ENCODE peak calls at places on chromosomes 11 and 22, in five cellular contexts. I is PC-3, J is ovary, O is spleen, P is kidney. C is an unnamed sample. For H3K4me1, the result is how much of the 10 kb centered on the place peaks cover.

GRCh38 chr11:13152736-13153541 is 124.7 kb upstream of the BMAL1 start:
- DNase-seq in I (peak), J (no peak), O (no peak), P (no peak), C (no peak)

GRCh38 chr11:63520606-63521170 is 14.8 kb downstream of the LGALS12 start:
- DNase-seq in I (peak), J (no peak), O (no peak), P (no peak), C (no peak)

GRCh38 chr11:27204527-27204926 is 158.5 kb downstream of the CCDC34 start:
- DNase-seq in I (peak), J (no peak), O (no peak), P (no peak), C (no peak)

GRCh38 chr11:130873766-130874165 is 42.5 kb downstream of the SNX19 start:
- DNase-seq in I (peak), J (no peak), O (no peak), P (no peak), C (no peak)

GRCh38 chr11:27574342-27574741 is 67.8 kb upstream of the LIN7C start:
- DNase-seq in I (no peak), J (no peak), O (no peak), P (no peak), C (no peak)

GRCh38 chr11:122229611-122230386 is 113.8 kb upstream of the BLID start:
- DNase-seq in I (no peak), J (no peak), O (no peak), P (no peak), C (no peak)

GRCh38 chr11:77619576-77620198 is 17.9 kb downstream of the CLNS1A start:
- DNase-seq in I (peak), J (no peak), O (no peak), P (no peak), C (no peak)

GRCh38 chr11:44199816-44200215 is 104.3 kb downstream of the EXT2 start:
- DNase-seq in I (no peak), J (no peak), O (no peak), P (no peak), C (no peak)

GRCh38 chr22:26580240-26580962 is 9.5 kb downstream of the TPST2 start:
- DNase-seq in I (no peak), J (no peak), O (peak), P (no peak), C (no peak)

GRCh38 chr11:100684101-100685065 is 2.7 kb upstream of the ARHGAP42 start:
- DNase-seq in I (peak), J (no peak), O (no peak), P (no peak), C (no peak)

GRCh38 chr11:132962026-132962425 is 570.3 kb downstream of the OPCML start:
- DNase-seq in I (no peak), J (no peak), O (no peak), P (no peak), C (no peak)

GRCh38 chr22:27462190-27462589 is 339.4 kb downstream of the MN1 start:
- DNase-seq in I (no peak), J (no peak), O (no peak), P (no peak), C (no peak)

GRCh38 chr11:27423125-27423524 is 49.5 kb downstream of the LGR4 start:
- DNase-seq in I (no peak), J (peak), O (no peak), P (peak), C (no peak)

GRCh38 chr11:112931686-112932085 is 29.5 kb upstream of the NCAM1 start:
- DNase-seq in I (no peak), J (no peak), O (no peak), P (no peak), C (no peak)
- TF ChIP-seq CTCF in I (no peak), J (no peak), O (no peak), P (no peak), C (no peak)

GRCh38 chr11:45347343-45347742 is 61.2 kb upstream of the SYT13 start:
- DNase-seq in I (no peak), J (no peak), O (no peak), P (no peak), C (no peak)

GRCh38 chr11:45343988-45344387 is 57.8 kb upstream of the SYT13 start:
- DNase-seq in I (no peak), J (no peak), O (no peak), P (no peak), C (no peak)

GRCh38 chr11:45348729-45349128 is 62.6 kb upstream of the SYT13 start:
- DNase-seq in I (no peak), J (no peak), O (no peak), P (no peak), C (no peak)
- H3K4me3 ChIP-seq in I (no peak), J (no peak), O (no peak), P (no peak), C (no peak)

DNA sequence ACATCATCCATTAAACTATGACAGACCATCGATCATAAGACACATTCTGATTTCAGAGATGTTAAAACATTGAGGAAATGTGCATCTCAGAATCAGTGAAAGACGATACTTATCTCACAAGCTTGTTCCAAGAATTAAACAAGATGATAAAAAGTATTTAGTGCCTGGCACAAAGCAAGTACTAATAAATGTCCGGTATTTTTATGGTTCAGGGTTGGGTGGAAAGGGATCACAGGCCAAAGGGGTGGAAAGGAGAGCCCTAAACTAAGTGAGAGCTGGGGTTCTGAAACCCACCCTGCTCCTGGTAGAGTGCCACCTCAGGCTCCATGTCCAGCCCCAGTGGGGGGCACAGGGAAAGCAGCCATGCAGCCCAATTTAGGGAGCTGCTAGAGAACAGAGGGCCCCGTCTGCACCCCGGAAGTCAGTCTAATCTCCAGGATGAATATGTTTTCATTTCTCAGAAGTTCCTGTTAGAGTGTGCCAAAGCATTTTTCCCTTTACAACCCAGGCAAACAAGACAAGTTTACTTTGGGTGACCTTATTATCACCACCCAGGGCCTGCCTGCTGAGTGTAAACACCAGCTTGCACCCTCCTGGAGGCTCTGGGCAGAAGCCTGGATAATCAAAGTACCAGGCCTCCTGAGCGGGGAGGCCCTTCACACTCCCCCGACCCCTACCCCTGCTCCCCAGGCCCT is 3.8 kb upstream of the CREB3L1 start:
- DNase-seq in I (peak), J (no peak), O (peak), P (no peak), C (no peak)
- H3K4me1 ChIP-seq in I (under half), J (under half), O (under half), P (under half), C (under half)

DNA sequence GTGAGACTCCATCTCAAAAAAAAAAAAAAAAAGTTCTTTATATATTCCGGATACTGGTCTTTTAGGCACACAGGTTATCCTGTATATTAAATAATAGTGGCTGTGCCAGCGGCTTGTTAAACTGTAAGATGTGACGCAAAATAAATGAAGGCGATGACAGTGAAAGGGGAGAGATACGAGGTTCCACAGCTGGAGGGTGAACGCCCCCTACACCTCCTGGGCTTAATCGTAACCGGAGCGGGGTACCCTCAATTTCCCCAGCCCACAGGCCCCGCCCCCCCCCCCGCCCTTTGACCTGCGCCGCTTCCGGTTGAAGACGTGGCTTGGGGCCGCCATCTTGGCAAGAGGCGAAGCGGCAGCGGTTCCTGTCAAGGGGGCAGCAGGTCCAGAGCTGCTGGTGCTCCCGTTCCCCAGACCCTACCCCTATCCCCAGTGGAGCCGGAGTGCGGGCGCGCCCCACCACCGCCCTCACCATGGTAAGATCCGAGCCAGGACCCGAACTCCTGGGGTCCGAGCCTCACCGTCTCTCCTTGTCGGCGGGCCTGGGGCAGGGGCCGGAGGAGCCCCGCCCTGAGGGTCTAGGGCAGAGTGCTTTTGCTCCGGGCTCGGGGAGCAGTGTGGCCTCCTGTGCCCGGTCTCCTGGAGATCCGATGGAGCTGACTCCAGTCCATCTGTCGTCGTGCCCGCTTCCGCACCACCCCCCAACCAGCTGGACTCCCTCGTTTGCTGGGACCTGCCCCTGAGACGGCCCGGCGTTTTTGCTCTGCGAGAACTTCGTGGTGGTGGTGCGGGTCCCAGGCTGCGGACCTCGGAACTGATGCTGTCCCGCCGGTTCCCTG is at the start of gene ARCN1:
- DNase-seq in I (peak), J (peak), O (peak), P (peak), C (peak)
- TF ChIP-seq CTCF in I (no peak), J (no peak), O (no peak), P (no peak), C (no peak)

DNA sequence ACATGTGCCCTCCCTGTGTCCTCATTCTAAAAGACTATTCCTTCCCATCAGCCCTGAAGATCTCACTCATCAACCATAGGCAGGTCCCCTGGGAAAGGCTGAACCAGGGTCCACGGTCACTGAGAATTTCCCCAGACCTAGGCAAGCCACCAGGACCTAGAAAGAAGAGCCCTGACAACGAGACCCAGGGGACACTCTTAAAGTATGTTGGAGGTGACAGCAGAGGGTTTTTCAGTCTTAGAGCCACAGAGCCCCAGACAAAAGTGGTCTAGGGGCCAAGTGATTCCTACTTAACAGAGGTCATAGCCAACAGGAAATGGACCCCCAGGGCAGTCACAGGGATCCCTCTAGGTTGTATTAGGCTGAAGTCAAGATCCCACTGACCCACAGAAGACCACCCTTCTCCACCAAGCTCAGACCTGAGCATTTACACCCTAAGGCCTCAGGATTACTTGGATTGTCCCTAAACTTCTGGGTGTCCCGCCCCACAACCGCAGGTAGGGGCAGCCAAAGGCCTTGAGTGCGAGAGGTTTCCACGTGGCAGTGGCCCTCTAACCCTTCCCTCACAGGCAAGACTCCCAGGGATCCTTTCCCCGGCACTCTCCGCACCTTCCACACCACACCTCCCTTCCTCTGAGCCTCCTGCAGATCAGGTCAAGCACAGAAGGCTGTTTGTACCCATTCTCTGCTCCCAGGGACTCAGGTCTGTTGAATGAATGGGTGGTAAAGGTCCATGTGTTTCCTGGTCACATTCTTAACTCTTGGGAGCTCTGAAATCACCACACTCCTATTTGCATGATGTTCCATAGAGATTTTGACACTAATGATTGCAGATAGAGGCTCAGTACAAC is 12.3 kb downstream of the POU2AF1 start:
- DNase-seq in I (no peak), J (no peak), O (no peak), P (no peak), C (no peak)
- H3K4me3 ChIP-seq in I (no peak), J (no peak), O (peak), P (no peak), C (no peak)

GRCh38 chr11:12090061-12090572 is 20.3 kb upstream of the MICAL2 start:
- DNase-seq in I (peak), J (no peak), O (no peak), P (no peak), C (no peak)
- H3K4me1 ChIP-seq in I (half or more), J (under half), O (half or more), P (under half), C (under half)

C was measured in left lung.